ENCODE peak calls at places on chromosomes 13 and 19, in four cellular contexts. W is Peyer's patch, R is left ventricle myocardium inferior, Y is iPS DF 6.9. J is an unnamed sample. For H3K4me1 and H3K9me3, the result is how much of the 10 kb centered on the place peaks cover.

GRCh38 chr13:23449386-23450162 is 16.1 kb upstream of the SACS start:
- DNase-seq in R (no peak), W (no peak), Y (no peak), J (no peak)

GRCh38 chr13:114260818-114261217 is 20.6 kb upstream of the UPF3A start:
- DNase-seq in W (no peak), R (no peak), Y (no peak), J (no peak)

GRCh38 chr13:27638521-27638920 is 16.8 kb downstream of the POLR1D start:
- DNase-seq in Y (no peak), W (no peak), R (no peak), J (no peak)

GRCh38 chr19:36100476-36100875 is 10.5 kb upstream of the OVOL3 start:
- DNase-seq in Y (no peak), W (no peak), R (peak), J (no peak)

GRCh38 chr13:112012705-112013085 is 54.3 kb upstream of the SOX1 start:
- DNase-seq in W (no peak), R (no peak), Y (no peak), J (no peak)

GRCh38 chr19:50414850-50415660 is 3.7 kb upstream of the SPIB start:
- DNase-seq in W (peak), R (peak), Y (peak), J (peak)

GRCh38 chr13:113489549-113490495 is 689 bp downstream of the DCUN1D2 start:
- DNase-seq in R (no peak), W (peak), Y (no peak), J (peak)

GRCh38 chr13:105848494-105848893 is 687.0 kb downstream of the EFNB2 start:
- DNase-seq in R (no peak), Y (no peak), W (no peak), J (no peak)

GRCh38 chr13:95463516-95463915 is 89.0 kb upstream of the CLDN10 start:
- DNase-seq in W (no peak), Y (no peak), R (no peak), J (no peak)

GRCh38 chr13:31001647-31002046 is 69.2 kb downstream of the TEX26 start:
- DNase-seq in R (no peak), Y (no peak), W (no peak), J (no peak)

GRCh38 chr13:99385940-99386339 is 78.7 kb upstream of the GPR183 start:
- DNase-seq in W (no peak), R (no peak), Y (no peak), J (no peak)

GRCh38 chr19:49718991-49719390 is 28.1 kb downstream of the CPT1C start:
- DNase-seq in W (no peak), R (no peak), Y (no peak), J (no peak)

GRCh38 chr13:108322206-108322824 is 52.8 kb downstream of the TNFSF13B start:
- DNase-seq in R (no peak), W (no peak), Y (no peak), J (no peak)

GRCh38 chr13:43744630-43745029 is 42.1 kb downstream of the ENOX1 start:
- DNase-seq in R (no peak), W (no peak), Y (no peak), J (no peak)

GRCh38 chr13:31089649-31090048 is 72.1 kb downstream of the HSPH1 start:
- DNase-seq in W (no peak), Y (no peak), R (no peak), J (no peak)

GRCh38 chr13:73782781-73783180 is 351.4 kb downstream of the KLF12 start:
- DNase-seq in R (no peak), W (no peak), Y (no peak), J (no peak)

GRCh38 chr13:111383591-111384440 is 63.4 kb downstream of the TEX29 start:
- DNase-seq in Y (no peak), R (no peak), W (no peak), J (no peak)

GRCh38 chr19:45574526-45574925 is 10.1 kb downstream of the OPA3 start:
- DNase-seq in R (no peak), W (no peak), Y (no peak), J (no peak)

GRCh38 chr13:85473144-85473543 is 326.1 kb downstream of the SLITRK6 start:
- DNase-seq in R (no peak), W (no peak), Y (no peak), J (no peak)

GRCh38 chr13:58376775-58377174 is 745.2 kb downstream of the PCDH17 start:
- DNase-seq in W (no peak), R (no peak), Y (no peak), J (no peak)

GRCh38 chr13:97030705-97031452 is 36.6 kb upstream of the OXGR1 start:
- DNase-seq in R (no peak), W (no peak), Y (no peak), J (no peak)

DNA sequence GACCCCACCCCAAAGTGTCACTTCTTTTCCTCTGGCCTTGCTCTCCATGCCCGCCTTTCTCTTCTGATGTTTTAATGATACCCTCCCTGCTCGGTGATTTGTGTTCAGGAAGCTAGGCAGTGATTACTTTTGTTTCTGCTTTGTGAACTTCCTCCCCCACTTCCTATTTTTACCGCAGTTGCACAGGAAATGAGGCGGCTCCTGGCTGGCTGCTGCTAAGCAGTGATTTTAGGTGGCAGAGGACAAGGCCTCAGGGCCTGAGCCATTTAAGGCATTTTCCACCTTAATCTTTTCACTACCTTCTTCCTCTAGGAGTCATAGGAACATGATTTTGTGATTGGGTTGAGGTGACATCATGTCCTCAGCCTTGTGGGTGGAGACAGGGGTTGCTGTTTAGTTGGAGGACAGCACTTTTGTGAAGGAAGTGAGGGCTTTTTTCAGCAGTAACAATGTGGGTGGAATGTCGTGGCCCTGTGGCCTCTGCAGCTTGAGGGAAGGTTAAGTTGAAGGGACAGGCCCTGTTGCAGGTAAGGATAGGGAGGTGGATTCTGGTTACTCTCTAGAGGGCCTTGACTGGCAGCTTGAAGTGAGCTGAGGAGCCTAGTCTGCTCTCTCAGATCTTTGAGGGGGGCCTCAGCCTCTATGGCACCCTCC is 15.7 kb downstream of the GARRE1 start:
- DNase-seq in Y (no peak), R (peak), W (peak), J (peak)
- H3K4me1 ChIP-seq in Y (under half), R (half or more), W (under half), J (under half)

DNA sequence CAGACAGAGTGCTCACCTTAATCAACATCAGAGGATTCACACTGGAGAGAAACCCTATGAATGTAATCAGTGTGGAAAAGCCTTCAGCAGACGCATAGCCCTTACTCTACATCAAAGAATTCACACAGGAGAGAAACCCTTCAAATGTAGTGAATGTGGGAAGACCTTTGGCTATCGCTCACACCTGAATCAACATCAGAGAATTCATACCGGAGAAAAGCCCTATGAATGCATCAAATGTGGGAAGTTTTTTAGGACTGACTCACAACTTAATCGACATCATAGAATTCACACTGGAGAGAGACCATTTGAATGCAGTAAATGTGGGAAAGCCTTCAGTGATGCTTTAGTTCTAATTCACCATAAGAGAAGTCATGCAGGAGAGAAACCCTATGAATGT is 18.3 kb downstream of the ZNF527 start:
- DNase-seq in R (no peak), W (no peak), Y (no peak), J (no peak)
- H3K9me3 ChIP-seq in R (half or more), W (under half), Y (under half), J (half or more)

DNA sequence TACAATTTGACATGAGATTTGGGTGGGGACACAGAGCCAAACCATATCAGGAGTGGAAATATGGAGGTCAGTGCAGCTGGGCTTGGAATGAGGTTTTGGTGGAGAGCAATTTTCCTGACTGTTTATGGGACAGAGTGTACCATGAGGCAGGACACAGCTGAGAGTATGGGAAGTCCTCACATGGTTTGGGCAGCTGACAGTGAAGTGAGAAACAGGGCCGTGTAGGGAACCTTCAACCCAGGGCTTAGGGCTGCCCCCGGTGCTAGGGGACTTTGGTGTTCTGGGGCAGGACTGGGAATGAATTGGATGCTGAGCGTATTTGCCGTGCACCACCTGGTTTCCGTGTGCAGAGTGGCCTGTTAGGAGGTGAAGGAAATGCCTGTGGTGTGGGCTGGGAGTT is 6.1 kb downstream of the ZNF548 start:
- DNase-seq in Y (no peak), R (no peak), W (no peak), J (no peak)
- H3K4me1 ChIP-seq in Y (under half), R (under half), W (under half), J (under half)

DNA sequence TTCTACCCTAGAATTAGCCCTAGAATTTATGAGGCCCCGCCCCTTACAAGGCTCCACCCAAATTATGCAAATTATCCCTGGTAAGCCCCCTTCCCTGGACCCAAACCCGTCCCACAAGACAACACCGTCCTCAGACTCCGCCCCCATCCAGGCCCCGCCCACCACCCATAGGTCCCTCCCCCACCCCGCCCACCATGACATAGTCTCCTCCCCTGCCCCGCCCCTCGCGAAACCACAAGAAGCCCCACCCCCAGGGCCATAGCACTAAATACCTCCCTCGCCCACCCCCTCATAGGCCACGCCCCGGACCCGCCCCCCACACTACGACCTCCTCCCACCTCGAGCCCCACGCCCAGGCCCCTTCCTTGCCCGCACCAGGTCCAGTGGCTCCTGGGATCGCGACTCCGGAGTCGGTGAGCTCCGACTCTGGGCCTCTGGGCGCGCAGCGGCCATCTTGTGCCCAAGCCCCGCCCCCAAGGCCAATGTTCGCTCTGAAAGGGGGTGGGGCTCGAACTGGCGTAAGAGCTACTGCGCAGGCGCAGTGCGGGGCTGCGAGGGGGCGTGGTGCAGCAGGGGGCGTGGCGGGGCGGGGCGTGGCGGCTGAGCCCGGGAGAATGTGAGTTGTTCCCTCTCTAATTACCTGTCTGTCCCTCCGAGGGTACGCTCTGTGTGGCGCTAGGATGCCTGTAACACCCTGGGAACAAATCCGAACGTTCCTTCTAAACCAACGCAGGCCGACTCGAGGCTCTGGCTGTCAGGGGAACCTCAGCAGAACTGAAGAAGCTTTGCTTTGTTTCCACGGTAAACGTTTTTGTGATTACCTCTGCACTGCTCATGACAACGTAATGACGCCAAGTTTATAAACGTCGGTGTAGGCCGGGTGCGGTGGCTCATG is at the start of gene ZNF784:
- DNase-seq in R (peak), Y (no peak), W (peak), J (peak)
- H3K9me3 ChIP-seq in R (under half), Y (under half), W (under half), J (under half)

GRCh38 chr13:110232756-110233155 is 74.2 kb downstream of the COL4A1 start:
- DNase-seq in R (no peak), W (no peak), Y (no peak), J (no peak)

GRCh38 chr13:110229905-110230563 is 76.9 kb downstream of the COL4A1 start:
- DNase-seq in Y (no peak), W (no peak), R (no peak), J (no peak)

GRCh38 chr13:110230661-110231347 is 76.2 kb downstream of the COL4A1 start:
- DNase-seq in Y (no peak), R (no peak), W (no peak), J (no peak)

GRCh38 chr13:110232146-110232545 is 74.8 kb downstream of the COL4A1 start:
- DNase-seq in Y (no peak), W (no peak), R (no peak), J (no peak)

GRCh38 chr13:110231348-110232047 is 75.5 kb downstream of the COL4A1 start:
- DNase-seq in Y (no peak), W (no peak), R (no peak), J (no peak)
- H3K4me1 ChIP-seq in Y (under half), W (under half), R (half or more), J (under half)

DNA sequence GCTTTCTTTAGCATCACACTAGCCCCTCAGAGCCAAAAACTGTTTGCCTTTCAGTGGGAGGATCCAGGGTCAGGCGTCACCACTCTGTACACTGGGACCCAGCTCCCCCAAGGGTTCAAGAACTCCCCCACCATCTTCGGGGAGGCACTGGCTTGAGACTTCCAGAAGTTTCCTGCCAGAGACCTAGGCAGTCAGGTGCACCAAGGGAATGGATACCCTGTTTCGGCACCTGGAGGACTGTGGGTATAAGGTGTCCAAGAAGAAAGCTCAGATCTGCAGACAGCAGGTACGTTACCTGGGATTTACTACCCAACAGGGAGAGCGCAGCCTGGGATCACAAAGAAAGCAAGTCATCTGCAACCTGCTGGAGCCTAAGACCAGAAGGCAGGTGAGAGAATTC is 603.0 kb downstream of the UQCRFS1 start:
- DNase-seq in Y (no peak), R (no peak), W (no peak), J (no peak)
- H3K9me3 ChIP-seq in Y (under half), R (under half), W (under half), J (under half)

GRCh38 chr13:36680918-36681317 is 7.1 kb downstream of the SERTM1 start:
- DNase-seq in R (no peak), Y (no peak), W (no peak), J (no peak)
- H3K4me1 ChIP-seq in R (under half), Y (under half), W (under half), J (under half)

DNA sequence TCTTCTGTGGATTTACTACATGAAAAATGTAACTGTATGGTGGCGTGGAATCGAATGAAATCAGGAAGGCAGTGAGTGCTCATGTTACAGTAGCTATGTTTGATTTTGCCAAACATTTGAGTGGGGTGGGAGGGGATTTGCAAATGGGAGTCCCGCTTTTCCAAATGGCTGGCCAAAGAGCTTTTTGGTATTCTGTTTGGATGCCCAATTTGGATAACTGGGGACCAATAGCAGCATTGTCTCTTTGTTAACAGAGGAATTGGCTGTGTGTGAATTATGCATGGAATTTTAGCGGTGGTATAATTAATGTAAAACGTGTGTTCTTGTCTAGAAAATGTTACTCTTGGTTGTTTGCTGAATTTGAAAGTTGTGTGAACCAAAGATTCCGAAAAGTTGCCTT is 17.8 kb downstream of the HNRNPM start:
- DNase-seq in R (no peak), Y (no peak), W (no peak), J (no peak)
- H3K9me3 ChIP-seq in R (under half), Y (under half), W (under half), J (under half)

DNA sequence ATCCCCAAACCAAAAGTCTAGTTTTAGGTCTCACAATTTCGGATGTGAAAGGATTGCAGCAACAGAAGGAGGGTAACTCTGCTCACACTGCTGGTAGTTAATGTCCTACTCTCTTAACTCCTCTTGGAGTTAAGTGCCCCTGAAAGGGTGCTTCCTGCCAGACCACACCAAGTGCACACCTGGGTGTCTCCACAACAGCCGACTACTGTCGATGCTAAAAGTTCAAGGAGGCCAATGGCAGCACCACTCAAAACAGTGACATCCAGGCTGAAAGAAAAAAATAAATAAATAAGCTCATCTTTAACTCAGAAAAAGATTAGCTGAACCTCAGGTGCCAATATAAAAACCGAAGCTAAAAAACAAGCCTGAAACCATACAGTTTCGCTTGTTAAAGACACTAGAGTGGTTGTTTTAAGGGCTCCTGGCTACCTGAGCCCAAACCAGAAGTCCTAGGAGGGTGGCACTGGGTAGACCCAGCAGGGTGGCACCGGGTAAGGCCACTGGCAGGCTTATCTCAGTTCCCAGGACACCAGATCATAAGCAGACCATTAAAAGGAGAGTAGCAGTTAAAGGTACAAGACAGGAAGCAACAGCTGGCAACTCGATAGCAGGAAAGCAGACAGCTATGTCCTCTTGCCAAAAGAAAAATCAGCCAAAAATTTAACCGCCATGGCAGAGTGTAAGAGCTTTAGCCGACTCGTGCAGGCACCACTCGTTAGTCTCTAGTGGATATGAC is 39.3 kb downstream of the BRD4 start:
- DNase-seq in R (no peak), W (no peak), Y (no peak), J (no peak)
- H3K4me1 ChIP-seq in R (half or more), W (half or more), Y (under half), J (half or more)

GRCh38 chr19:43910884-43911283 is 24.2 kb downstream of the ZNF45 start:
- DNase-seq in R (no peak), W (no peak), Y (no peak), J (no peak)
- H3K9me3 ChIP-seq in R (half or more), W (under half), Y (under half), J (half or more)

J was measured in transverse colon.